ENCODE peak calls at places on chromosomes 2 and 18, in four cellular contexts. Q is cardiac fibroblast, F is endothelial cell, Z is T-helper 9 cell. M is an unnamed sample.

GRCh38 chr2:3870997-3871396 is 167.6 kb downstream of the DCDC2C start:
- DNase-seq in Q (no peak), F (no peak), Z (no peak), M (no peak)

GRCh38 chr2:112048887-112049286 is 6.2 kb upstream of the TMEM87B start:
- DNase-seq in F (peak; percentile 35), Q (peak; percentile 79), Z (no peak), M (peak; percentile 46)

GRCh38 chr2:179898873-179899272 is 37.5 kb upstream of the ZNF385B start:
- DNase-seq in Q (peak; percentile 42), F (peak; percentile 67), Z (no peak), M (no peak)

GRCh38 chr18:21391074-21391673 is 149.1 kb downstream of the GREB1L start:
- DNase-seq in Z (no peak), Q (peak; percentile 86), F (no peak), M (no peak)

GRCh38 chr2:28915939-28916338 is 21.5 kb downstream of the WDR43 start:
- DNase-seq in F (no peak), Q (peak; percentile 42), Z (no peak), M (no peak)

GRCh38 chr2:46984642-46985476 is 69.3 kb upstream of the MCFD2 start:
- DNase-seq in Q (peak; percentile 98), Z (no peak), F (no peak), M (peak; percentile 40)

GRCh38 chr2:33706410-33706809 is 107.3 kb upstream of the FAM98A start:
- DNase-seq in Q (no peak), F (no peak), Z (no peak), M (no peak)

GRCh38 chr2:104746299-104746698 is 107.6 kb upstream of the POU3F3 start:
- DNase-seq in Z (no peak), Q (no peak), F (no peak), M (no peak)

GRCh38 chr2:167292430-167293171 is 404.3 kb downstream of the XIRP2 start:
- DNase-seq in Z (no peak), F (peak; percentile 90), Q (peak; percentile 90), M (peak; percentile 4)

M was measured in activated CD4-positive, alpha-beta T cell treated with anti-CD3 and anti-CD28 coated beads for 4 hours.